ENCODE peak calls at places on chromosomes 6 and 20, in ten cellular contexts. N, Q, G, F, X, K, I, R, P and Z are unnamed samples.

GRCh38 chr6:81589465-81590313 is 162.8 kb downstream of the TENT5A start:
- DNase-seq in X (no peak), P (no peak), G (no peak), K (no peak), R (no peak), N (no peak), Q (no peak), F (no peak), I (no peak), Z (no peak)

GRCh38 chr6:32984639-32985389 is 16.4 kb downstream of the BRD2 start:
- DNase-seq in G (peak; percentile 52), Q (peak; percentile 91), N (peak; percentile 71), F (peak; percentile 79), I (peak; percentile 57), K (peak; percentile 93), X (peak; percentile 87), R (peak; percentile 92), P (peak; percentile 87), Z (peak; percentile 91)

GRCh38 chr20:24695529-24696225 is 226.2 kb downstream of the SYNDIG1 start:
- DNase-seq in Q (no peak), I (no peak), K (no peak), F (no peak), P (no peak), G (no peak), X (no peak), R (no peak), N (peak; percentile 23), Z (no peak)

GRCh38 chr6:129748212-129748900 is 38.4 kb upstream of the ARHGAP18 start:
- DNase-seq in K (no peak), I (peak; percentile 30), X (peak; percentile 28), F (peak; percentile 61), Q (peak; percentile 47), G (no peak), R (no peak), P (peak; percentile 29), N (peak; percentile 77), Z (no peak)

GRCh38 chr20:37990571-37991151 is 42.6 kb downstream of the TTI1 start:
- DNase-seq in Q (peak; percentile 57), X (peak; percentile 59), N (peak; percentile 77), G (peak; percentile 39), K (no peak), P (no peak), F (peak; percentile 78), I (peak; percentile 80), R (peak; percentile 60), Z (peak; percentile 23)

GRCh38 chr20:14470231-14470894 is 133.0 kb upstream of the FLRT3 start:
- DNase-seq in Q (no peak), F (no peak), G (no peak), X (no peak), I (no peak), N (no peak), R (no peak), P (no peak), K (peak; percentile 56), Z (no peak)

GRCh38 chr20:31560900-31561598 is 44.0 kb upstream of the ID1 start:
- DNase-seq in X (peak; percentile 92), Q (no peak), P (no peak), N (peak; percentile 96), F (peak; percentile 98), I (peak; percentile 98), K (no peak), G (no peak), R (no peak), Z (peak; percentile 50)

GRCh38 chr6:90375681-90376439 is 79.2 kb upstream of the BACH2 start:
- DNase-seq in G (no peak), P (no peak), I (peak; percentile 92), K (no peak), F (peak; percentile 87), R (peak; percentile 35), Q (no peak), X (no peak), N (peak; percentile 17), Z (no peak)

GRCh38 chr6:100446922-100447899 is 17.5 kb downstream of the SIM1 start:
- DNase-seq in G (no peak), Q (no peak), F (no peak), K (no peak), I (no peak), R (no peak), P (no peak), X (no peak), N (no peak), Z (no peak)

GRCh38 chr6:43921548-43922422 is 151.8 kb downstream of the VEGFA start:
- DNase-seq in R (no peak), I (no peak), G (no peak), Q (no peak), X (no peak), K (peak; percentile 6), P (no peak), N (no peak), F (no peak), Z (peak; percentile 43)

GRCh38 chr6:151034825-151035781 is 169.6 kb downstream of the MTHFD1L start:
- DNase-seq in R (no peak), P (no peak), N (no peak), X (no peak), I (peak; percentile 67), K (no peak), G (no peak), F (no peak), Q (no peak), Z (no peak)

GRCh38 chr20:642398-643174 is 10.4 kb downstream of the SRXN1 start:
- DNase-seq in P (no peak), K (no peak), X (no peak), R (no peak), Q (no peak), G (no peak), F (no peak), I (no peak), N (no peak), Z (no peak)
- H3K27ac ChIP-seq in P (no peak overlapping the region), K (no peak overlapping the region), X (no peak overlapping the region), R (no peak overlapping the region), Q (no peak overlapping the region), G (no peak overlapping the region), F (no peak overlapping the region), I (no peak overlapping the region), N (no peak overlapping the region), Z (no peak overlapping the region)

DNA sequence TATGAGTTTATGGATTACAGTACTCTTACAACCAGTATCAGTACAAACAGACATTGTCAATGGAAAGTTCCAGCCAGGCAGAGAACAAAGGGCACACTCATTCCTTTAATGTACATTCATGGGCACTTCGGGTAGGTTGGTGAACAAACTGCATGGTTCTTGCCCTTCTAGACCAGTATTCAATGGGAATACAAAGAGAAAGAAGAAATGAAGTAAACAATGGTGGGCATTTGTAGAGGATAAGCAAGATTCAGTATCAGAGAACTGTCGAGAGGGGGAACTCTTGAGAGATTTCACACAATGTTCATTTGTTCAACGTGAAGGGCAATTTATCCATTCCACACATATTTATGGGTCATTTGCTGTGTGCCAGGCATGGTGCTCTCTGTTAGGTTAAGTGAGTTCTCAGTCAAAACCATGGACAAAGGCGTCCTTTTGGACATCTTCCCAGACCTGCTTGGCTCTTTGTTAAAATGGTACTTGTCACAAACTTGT is 714.8 kb downstream of the DHX35 start:
- DNase-seq in F (peak; percentile 3), R (no peak), P (no peak), G (no peak), X (peak; percentile 47), N (no peak), K (no peak), Q (no peak), I (no peak), Z (no peak)
- TF ChIP-seq CTCF in F (peak; percentile 28), R (no peak), P (no peak), G (peak; percentile 34), X (peak; percentile 43), N (no peak), K (no peak), Q (no peak), I (peak; percentile 14), Z (no peak)

GRCh38 chr6:154247119-154247814 is 109.3 kb downstream of the IPCEF1 start:
- DNase-seq in I (no peak), P (no peak), G (no peak), R (no peak), Q (peak; percentile 61), N (no peak), F (no peak), X (peak; percentile 44), K (no peak), Z (no peak)

GRCh38 chr6:154246723-154247118 is 109.9 kb downstream of the IPCEF1 start:
- DNase-seq in P (no peak), X (no peak), F (no peak), I (no peak), R (no peak), K (no peak), G (no peak), N (no peak), Q (no peak), Z (no peak)

GRCh38 chr6:154242617-154243357 is 113.8 kb downstream of the IPCEF1 start:
- DNase-seq in G (no peak), N (no peak), R (no peak), Q (no peak), P (no peak), K (no peak), X (no peak), I (no peak), F (no peak), Z (no peak)

GRCh38 chr6:154243793-154244768 is 112.5 kb downstream of the IPCEF1 start:
- DNase-seq in N (no peak), P (no peak), I (no peak), X (no peak), Q (no peak), G (no peak), F (no peak), K (no peak), R (no peak), Z (no peak)

DNA sequence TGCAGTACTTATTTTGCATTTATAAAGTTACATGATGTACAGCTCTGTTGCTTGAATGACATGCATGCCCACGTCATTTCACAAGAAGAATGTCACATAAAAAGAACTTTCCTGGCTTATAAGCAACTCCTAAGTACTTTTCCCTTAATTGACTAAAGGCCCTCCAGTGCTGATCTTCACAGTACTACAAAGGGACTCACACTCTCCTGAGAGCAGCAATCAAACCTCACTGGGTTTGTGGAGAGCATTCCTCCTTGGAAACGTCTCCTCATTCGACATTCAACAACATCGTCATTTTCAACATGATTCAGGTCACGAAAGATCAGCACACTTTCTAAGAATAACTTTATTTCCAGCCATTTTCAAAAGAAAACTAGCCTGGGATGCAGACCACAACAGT is 111.1 kb downstream of the IPCEF1 start:
- DNase-seq in P (no peak), R (no peak), F (no peak), Q (no peak), G (no peak), N (no peak), K (no peak), I (no peak), X (no peak), Z (no peak)
- H3K27ac ChIP-seq in P (peak overlapping the region; percentile 75), R (peak overlapping the region; percentile 38), F (no peak overlapping the region), Q (peak overlapping the region; percentile 75), G (peak overlapping the region; percentile 73), N (no peak overlapping the region), K (no peak overlapping the region), I (no peak overlapping the region), X (no peak overlapping the region), Z (no peak overlapping the region)

DNA sequence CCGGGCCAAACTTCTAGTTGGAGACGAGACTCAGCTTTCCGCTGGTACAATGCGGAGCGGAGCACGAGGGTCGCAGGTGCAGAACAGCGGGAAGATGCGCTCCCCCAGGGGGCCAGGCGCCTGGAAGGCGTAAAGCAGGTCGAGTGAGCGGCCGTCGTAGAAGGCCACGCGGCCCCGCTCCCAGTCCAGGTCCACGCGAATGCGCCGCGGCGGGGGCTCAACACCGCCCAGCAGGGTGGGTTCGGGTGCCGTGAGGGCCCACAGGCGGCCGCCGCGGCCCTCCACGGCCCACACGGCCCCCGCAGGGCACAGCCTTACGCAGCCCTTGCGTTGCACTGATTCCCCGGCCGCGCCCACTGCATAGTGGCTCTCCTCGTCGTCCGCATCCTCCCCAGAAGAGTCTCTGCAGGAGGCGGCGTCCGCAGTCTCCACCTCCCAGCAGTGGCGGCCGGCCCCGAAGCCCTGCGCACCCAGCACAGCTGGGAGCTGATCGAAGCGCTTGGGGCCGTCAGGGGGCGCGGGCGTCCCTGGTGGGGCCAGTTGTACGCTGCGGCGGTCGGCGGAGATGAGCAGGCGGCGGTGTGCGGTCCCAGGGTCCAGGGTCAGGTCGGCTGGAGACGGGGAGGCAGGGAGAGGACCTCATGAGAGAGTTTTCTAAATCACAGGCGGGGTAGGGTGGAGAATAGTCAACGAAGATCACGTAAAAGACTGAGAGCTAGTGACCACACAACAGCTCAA is 4.3 kb downstream of the PPP1R11 start:
- DNase-seq in I (peak; percentile 13), F (peak; percentile 15), X (peak; percentile 11), R (no peak), P (no peak), N (no peak), K (no peak), G (no peak), Q (no peak), Z (no peak)
- TF ChIP-seq CTCF in I (no peak), F (no peak), X (peak; percentile 23), R (no peak), P (no peak), N (no peak), K (no peak), G (no peak), Q (no peak), Z (no peak)